ENCODE peak calls at places on chromosomes 12 and 14, in nine cellular contexts. One of them, this sample, is unnamed.

GRCh38 chr14:20808084-20808483 is 5.4 kb upstream of the RNASE1 start:
- DNase-seq in IMR-90: no peak
- DNase-seq in mammary epithelial cell: no peak
- DNase-seq in hepatocyte: no peak
- DNase-seq in heart right ventricle: no peak
- DNase-seq in cardiac fibroblast: no peak
- DNase-seq in psoas muscle: no peak
- DNase-seq in CD8-positive, alpha-beta memory T cell: no peak
- DNase-seq in BE2C: no peak
- DNase-seq in this sample: no peak

GRCh38 chr12:130053641-130054040 is 108.6 kb upstream of the FZD10 start:
- DNase-seq in IMR-90: no peak
- DNase-seq in mammary epithelial cell: no peak
- DNase-seq in hepatocyte: peak
- DNase-seq in heart right ventricle: no peak
- DNase-seq in cardiac fibroblast: no peak
- DNase-seq in psoas muscle: no peak
- DNase-seq in CD8-positive, alpha-beta memory T cell: no peak
- DNase-seq in BE2C: no peak
- DNase-seq in this sample: no peak

GRCh38 chr14:105905456-105905855 is 379.1 kb downstream of the TMEM121 start:
- DNase-seq in IMR-90: no peak
- DNase-seq in mammary epithelial cell: no peak
- DNase-seq in hepatocyte: no peak
- DNase-seq in heart right ventricle: no peak
- DNase-seq in cardiac fibroblast: no peak
- DNase-seq in psoas muscle: no peak
- DNase-seq in CD8-positive, alpha-beta memory T cell: no peak
- DNase-seq in BE2C: no peak
- DNase-seq in this sample: no peak

GRCh38 chr14:105867961-105868599 is 341.7 kb downstream of the TMEM121 start:
- DNase-seq in IMR-90: no peak
- DNase-seq in mammary epithelial cell: no peak
- DNase-seq in hepatocyte: no peak
- DNase-seq in heart right ventricle: no peak
- DNase-seq in cardiac fibroblast: no peak
- DNase-seq in psoas muscle: no peak
- DNase-seq in CD8-positive, alpha-beta memory T cell: no peak
- DNase-seq in BE2C: peak
- DNase-seq in this sample: no peak

GRCh38 chr12:84922721-84923120 is 10.1 kb upstream of the SLC6A15 start:
- DNase-seq in IMR-90: peak
- DNase-seq in mammary epithelial cell: peak
- DNase-seq in hepatocyte: no peak
- DNase-seq in heart right ventricle: no peak
- DNase-seq in cardiac fibroblast: peak
- DNase-seq in psoas muscle: no peak
- DNase-seq in CD8-positive, alpha-beta memory T cell: no peak
- DNase-seq in BE2C: no peak
- DNase-seq in this sample: no peak

GRCh38 chr12:55074771-55075170 is 51.4 kb upstream of the OR9K2 start:
- DNase-seq in IMR-90: no peak
- DNase-seq in mammary epithelial cell: no peak
- DNase-seq in hepatocyte: no peak
- DNase-seq in heart right ventricle: no peak
- DNase-seq in cardiac fibroblast: no peak
- DNase-seq in psoas muscle: no peak
- DNase-seq in CD8-positive, alpha-beta memory T cell: no peak
- DNase-seq in BE2C: no peak
- DNase-seq in this sample: no peak

GRCh38 chr14:90500665-90501370 is 104.0 kb downstream of the CALM1 start:
- DNase-seq in IMR-90: no peak
- DNase-seq in mammary epithelial cell: no peak
- DNase-seq in hepatocyte: no peak
- DNase-seq in heart right ventricle: no peak
- DNase-seq in cardiac fibroblast: no peak
- DNase-seq in psoas muscle: peak
- DNase-seq in CD8-positive, alpha-beta memory T cell: no peak
- DNase-seq in BE2C: no peak
- DNase-seq in this sample: no peak

GRCh38 chr12:28010036-28010435 is 37.5 kb upstream of the PTHLH start:
- DNase-seq in IMR-90: no peak
- DNase-seq in mammary epithelial cell: no peak
- DNase-seq in hepatocyte: no peak
- DNase-seq in heart right ventricle: no peak
- DNase-seq in cardiac fibroblast: no peak
- DNase-seq in psoas muscle: no peak
- DNase-seq in CD8-positive, alpha-beta memory T cell: no peak
- DNase-seq in BE2C: no peak
- DNase-seq in this sample: no peak

GRCh38 chr12:27974735-27975221 is 2.2 kb upstream of the PTHLH start:
- DNase-seq in IMR-90: no peak
- DNase-seq in mammary epithelial cell: no peak
- DNase-seq in hepatocyte: no peak
- DNase-seq in heart right ventricle: no peak
- DNase-seq in cardiac fibroblast: no peak
- DNase-seq in psoas muscle: peak
- DNase-seq in CD8-positive, alpha-beta memory T cell: no peak
- DNase-seq in BE2C: no peak
- DNase-seq in this sample: no peak

GRCh38 chr12:6852651-6853354 is 853 bp downstream of the USP5 start:
- DNase-seq in IMR-90: peak
- DNase-seq in mammary epithelial cell: peak
- DNase-seq in hepatocyte: peak
- DNase-seq in heart right ventricle: no peak
- DNase-seq in cardiac fibroblast: peak
- DNase-seq in psoas muscle: peak
- DNase-seq in CD8-positive, alpha-beta memory T cell: peak
- DNase-seq in BE2C: peak
- DNase-seq in this sample: peak

GRCh38 chr14:56754966-56755365 is 55.3 kb downstream of the OTX2 start:
- DNase-seq in IMR-90: no peak
- DNase-seq in mammary epithelial cell: no peak
- DNase-seq in hepatocyte: no peak
- DNase-seq in heart right ventricle: no peak
- DNase-seq in cardiac fibroblast: no peak
- DNase-seq in psoas muscle: no peak
- DNase-seq in CD8-positive, alpha-beta memory T cell: no peak
- DNase-seq in BE2C: no peak
- DNase-seq in this sample: no peak

GRCh38 chr12:96233941-96234461 is 39.8 kb downstream of the ELK3 start:
- DNase-seq in IMR-90: peak
- DNase-seq in mammary epithelial cell: peak
- DNase-seq in hepatocyte: peak
- DNase-seq in heart right ventricle: peak
- DNase-seq in cardiac fibroblast: peak
- DNase-seq in psoas muscle: peak
- DNase-seq in CD8-positive, alpha-beta memory T cell: no peak
- DNase-seq in BE2C: peak
- DNase-seq in this sample: no peak

GRCh38 chr12:39127401-39127800 is 222.0 kb upstream of the CPNE8 start:
- DNase-seq in IMR-90: no peak
- DNase-seq in mammary epithelial cell: peak
- DNase-seq in hepatocyte: peak
- DNase-seq in heart right ventricle: no peak
- DNase-seq in cardiac fibroblast: peak
- DNase-seq in psoas muscle: no peak
- DNase-seq in CD8-positive, alpha-beta memory T cell: no peak
- DNase-seq in BE2C: no peak
- DNase-seq in this sample: no peak

GRCh38 chr12:7017870-7018349 is 366 bp downstream of the LPCAT3 start:
- DNase-seq in IMR-90: peak
- DNase-seq in mammary epithelial cell: no peak
- DNase-seq in hepatocyte: no peak
- DNase-seq in heart right ventricle: no peak
- DNase-seq in cardiac fibroblast: no peak
- DNase-seq in psoas muscle: peak
- DNase-seq in CD8-positive, alpha-beta memory T cell: no peak
- DNase-seq in BE2C: peak
- DNase-seq in this sample: no peak

GRCh38 chr14:67532998-67533753 is at the start of gene PLEKHH1:
- DNase-seq in IMR-90: peak
- DNase-seq in mammary epithelial cell: peak
- DNase-seq in hepatocyte: peak
- DNase-seq in heart right ventricle: peak
- DNase-seq in cardiac fibroblast: peak
- DNase-seq in psoas muscle: peak
- DNase-seq in CD8-positive, alpha-beta memory T cell: peak
- DNase-seq in BE2C: peak
- DNase-seq in this sample: peak

GRCh38 chr14:93085916-93086315 is 29.8 kb downstream of the ITPK1 start:
- DNase-seq in IMR-90: no peak
- DNase-seq in mammary epithelial cell: peak
- DNase-seq in hepatocyte: no peak
- DNase-seq in heart right ventricle: no peak
- DNase-seq in cardiac fibroblast: no peak
- DNase-seq in psoas muscle: no peak
- DNase-seq in CD8-positive, alpha-beta memory T cell: no peak
- DNase-seq in BE2C: no peak
- DNase-seq in this sample: peak

GRCh38 chr14:87153901-87154300 is 839.1 kb downstream of the GALC start:
- DNase-seq in IMR-90: peak
- DNase-seq in mammary epithelial cell: no peak
- DNase-seq in hepatocyte: no peak
- DNase-seq in heart right ventricle: no peak
- DNase-seq in cardiac fibroblast: no peak
- DNase-seq in psoas muscle: no peak
- DNase-seq in CD8-positive, alpha-beta memory T cell: no peak
- DNase-seq in BE2C: no peak
- DNase-seq in this sample: no peak
- H3K4me3 ChIP-seq in IMR-90: no peak
- H3K4me3 ChIP-seq in mammary epithelial cell: no peak
- H3K4me3 ChIP-seq in hepatocyte: no peak
- H3K4me3 ChIP-seq in heart right ventricle: no peak
- H3K4me3 ChIP-seq in cardiac fibroblast: no peak
- H3K4me3 ChIP-seq in psoas muscle: no peak
- H3K4me3 ChIP-seq in CD8-positive, alpha-beta memory T cell: no peak
- H3K4me3 ChIP-seq in BE2C: no peak
- H3K4me3 ChIP-seq in this sample: no peak

GRCh38 chr14:100568164-100568997 is 18.8 kb downstream of the BEGAIN start:
- DNase-seq in IMR-90: no peak
- DNase-seq in mammary epithelial cell: no peak
- DNase-seq in hepatocyte: no peak
- DNase-seq in heart right ventricle: no peak
- DNase-seq in cardiac fibroblast: no peak
- DNase-seq in psoas muscle: no peak
- DNase-seq in CD8-positive, alpha-beta memory T cell: no peak
- DNase-seq in BE2C: no peak
- DNase-seq in this sample: no peak

GRCh38 chr14:100569734-100570251 is 17.4 kb downstream of the BEGAIN start:
- DNase-seq in IMR-90: no peak
- DNase-seq in mammary epithelial cell: no peak
- DNase-seq in hepatocyte: no peak
- DNase-seq in heart right ventricle: no peak
- DNase-seq in cardiac fibroblast: no peak
- DNase-seq in psoas muscle: no peak
- DNase-seq in CD8-positive, alpha-beta memory T cell: no peak
- DNase-seq in BE2C: no peak
- DNase-seq in this sample: no peak

GRCh38 chr14:100567877-100568163 is 19.4 kb downstream of the BEGAIN start:
- DNase-seq in IMR-90: no peak
- DNase-seq in mammary epithelial cell: no peak
- DNase-seq in hepatocyte: no peak
- DNase-seq in heart right ventricle: no peak
- DNase-seq in cardiac fibroblast: no peak
- DNase-seq in psoas muscle: no peak
- DNase-seq in CD8-positive, alpha-beta memory T cell: no peak
- DNase-seq in BE2C: no peak
- DNase-seq in this sample: no peak

GRCh38 chr14:100570726-100571454 is 16.3 kb downstream of the BEGAIN start:
- DNase-seq in IMR-90: no peak
- DNase-seq in mammary epithelial cell: no peak
- DNase-seq in hepatocyte: no peak
- DNase-seq in heart right ventricle: no peak
- DNase-seq in cardiac fibroblast: no peak
- DNase-seq in psoas muscle: no peak
- DNase-seq in CD8-positive, alpha-beta memory T cell: no peak
- DNase-seq in BE2C: no peak
- DNase-seq in this sample: no peak

GRCh38 chr14:100568998-100569733 is 18.1 kb downstream of the BEGAIN start:
- DNase-seq in IMR-90: no peak
- DNase-seq in mammary epithelial cell: no peak
- DNase-seq in hepatocyte: no peak
- DNase-seq in heart right ventricle: no peak
- DNase-seq in cardiac fibroblast: no peak
- DNase-seq in psoas muscle: no peak
- DNase-seq in CD8-positive, alpha-beta memory T cell: no peak
- DNase-seq in BE2C: no peak
- DNase-seq in this sample: no peak
- H3K4me3 ChIP-seq in IMR-90: no peak
- H3K4me3 ChIP-seq in mammary epithelial cell: no peak
- H3K4me3 ChIP-seq in hepatocyte: no peak
- H3K4me3 ChIP-seq in heart right ventricle: peak
- H3K4me3 ChIP-seq in cardiac fibroblast: peak
- H3K4me3 ChIP-seq in psoas muscle: peak
- H3K4me3 ChIP-seq in CD8-positive, alpha-beta memory T cell: no peak
- H3K4me3 ChIP-seq in BE2C: peak
- H3K4me3 ChIP-seq in this sample: no peak

DNA sequence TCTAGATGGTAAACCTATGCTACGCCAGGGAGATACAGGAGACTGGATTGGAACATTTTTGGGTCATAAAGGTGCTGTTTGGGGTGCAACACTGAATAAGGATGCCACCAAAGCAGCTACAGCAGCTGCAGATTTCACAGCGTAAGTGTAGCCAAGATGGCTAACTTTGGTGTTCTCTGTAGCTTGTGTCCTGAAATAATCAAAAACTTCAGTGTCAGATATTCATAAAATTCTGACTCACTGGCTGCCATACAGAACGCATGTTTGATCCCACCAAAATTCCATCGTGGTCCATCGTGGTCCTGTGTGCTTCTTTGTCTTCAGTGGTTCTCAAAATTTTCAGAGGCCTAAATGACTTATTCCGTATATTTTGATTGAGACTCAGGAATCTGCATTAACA is 1.3 kb downstream of the STRAP start:
- DNase-seq in IMR-90: peak
- DNase-seq in mammary epithelial cell: peak
- DNase-seq in hepatocyte: no peak
- DNase-seq in heart right ventricle: no peak
- DNase-seq in cardiac fibroblast: peak
- DNase-seq in psoas muscle: no peak
- DNase-seq in CD8-positive, alpha-beta memory T cell: no peak
- DNase-seq in BE2C: no peak
- DNase-seq in this sample: no peak
- H3K4me3 ChIP-seq in IMR-90: peak
- H3K4me3 ChIP-seq in mammary epithelial cell: peak
- H3K4me3 ChIP-seq in hepatocyte: peak
- H3K4me3 ChIP-seq in heart right ventricle: peak
- H3K4me3 ChIP-seq in cardiac fibroblast: peak
- H3K4me3 ChIP-seq in psoas muscle: peak
- H3K4me3 ChIP-seq in CD8-positive, alpha-beta memory T cell: peak
- H3K4me3 ChIP-seq in BE2C: peak
- H3K4me3 ChIP-seq in this sample: peak

DNA sequence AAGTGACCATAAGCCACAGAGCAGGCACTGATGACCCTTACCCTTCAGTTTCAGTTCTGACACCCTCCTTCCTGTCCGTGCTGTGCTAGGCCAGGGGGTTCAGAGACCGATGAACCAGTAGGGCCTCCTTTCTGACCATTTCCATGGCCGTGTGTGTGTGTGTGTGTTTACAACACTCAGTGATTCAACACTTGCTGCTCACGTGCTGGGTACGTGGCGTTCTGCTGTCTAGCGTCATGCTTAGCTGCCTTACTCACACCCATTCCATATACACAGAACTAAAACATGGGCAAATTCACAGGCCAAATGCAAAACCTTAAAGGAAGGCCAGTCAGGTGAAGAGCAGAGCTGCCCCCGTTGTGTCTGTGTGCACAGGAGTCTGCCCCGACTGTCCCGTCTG is 67.5 kb downstream of the DNAH10 start:
- DNase-seq in IMR-90: peak
- DNase-seq in mammary epithelial cell: no peak
- DNase-seq in hepatocyte: no peak
- DNase-seq in heart right ventricle: no peak
- DNase-seq in cardiac fibroblast: no peak
- DNase-seq in psoas muscle: no peak
- DNase-seq in CD8-positive, alpha-beta memory T cell: no peak
- DNase-seq in BE2C: no peak
- DNase-seq in this sample: no peak
- H3K4me3 ChIP-seq in IMR-90: no peak
- H3K4me3 ChIP-seq in mammary epithelial cell: no peak
- H3K4me3 ChIP-seq in hepatocyte: no peak
- H3K4me3 ChIP-seq in heart right ventricle: no peak
- H3K4me3 ChIP-seq in cardiac fibroblast: no peak
- H3K4me3 ChIP-seq in psoas muscle: no peak
- H3K4me3 ChIP-seq in CD8-positive, alpha-beta memory T cell: no peak
- H3K4me3 ChIP-seq in BE2C: no peak
- H3K4me3 ChIP-seq in this sample: no peak

This sample was measured in PC-9.